ENCODE peak calls at places on chromosomes 1 and 21, in ten cellular contexts. H is T-helper 1 cell, Y is MG63, O is fibroblast of gingiva, G is ELF-1, L is NCI-H1105 treated with DMSO at 0.1 percent for 48 hours, V is NCI-H460, S is HuH-7, F is iPS DF 19.7, B is GM23338. T is an unnamed sample.

GRCh38 chr21:26148071-26148470 is 22.5 kb downstream of the APP start:
- DNase-seq in H (no peak), O (peak; percentile 10), B (peak; percentile 90), S (no peak), Y (no peak), L (no peak), F (no peak), G (peak; percentile 81), V (no peak), T (no peak)

GRCh38 chr1:63112155-63112914 is 210.0 kb upstream of the FOXD3 start:
- DNase-seq in Y (peak; percentile 28), B (no peak), H (no peak), V (no peak), G (peak; percentile 35), L (no peak), F (no peak), S (no peak), O (peak; percentile 68), T (no peak)

GRCh38 chr1:53061859-53062714 is at the start of gene PODN:
- DNase-seq in G (no peak), B (peak; percentile 59), F (no peak), L (no peak), V (no peak), O (no peak), S (peak; percentile 51), Y (no peak), H (no peak), T (no peak)

GRCh38 chr1:29628190-29628589 is 391.9 kb downstream of the PTPRU start:
- DNase-seq in L (no peak), S (no peak), G (no peak), F (no peak), H (no peak), V (no peak), O (no peak), Y (no peak), B (no peak), T (no peak)

GRCh38 chr1:155199792-155200191 is 7.9 kb downstream of the THBS3 start:
- DNase-seq in H (no peak), L (no peak), Y (no peak), B (no peak), G (no peak), F (no peak), O (no peak), S (no peak), V (no peak), T (no peak)

GRCh38 chr1:233341117-233341516 is 13.6 kb downstream of the MAP3K21 start:
- DNase-seq in G (no peak), B (no peak), Y (no peak), L (no peak), O (no peak), V (no peak), S (no peak), F (no peak), H (no peak), T (no peak)

GRCh38 chr1:78762113-78762512 is 112.5 kb downstream of the IFI44 start:
- DNase-seq in S (no peak), V (no peak), B (no peak), G (no peak), F (no peak), L (no peak), H (no peak), Y (no peak), O (no peak), T (no peak)

GRCh38 chr1:46529031-46529630 is 22.3 kb downstream of the KNCN start:
- DNase-seq in G (no peak), F (no peak), Y (no peak), L (no peak), O (no peak), S (no peak), H (no peak), V (no peak), B (no peak), T (no peak)

GRCh38 chr1:101071470-101071886 is 45.9 kb upstream of the DPH5 start:
- DNase-seq in F (no peak), H (no peak), B (no peak), O (peak; percentile 49), G (no peak), V (no peak), L (no peak), Y (no peak), S (peak; percentile 9), T (no peak)

GRCh38 chr1:107804134-107804533 is 160.8 kb downstream of the VAV3 start:
- DNase-seq in H (no peak), Y (no peak), O (no peak), S (no peak), V (no peak), G (no peak), L (no peak), B (no peak), F (no peak), T (no peak)

GRCh38 chr1:218674280-218674773 is 329.2 kb downstream of the TGFB2 start:
- DNase-seq in Y (no peak), S (peak; percentile 54), H (no peak), V (peak; percentile 69), L (no peak), O (peak; percentile 50), B (peak; percentile 85), G (peak; percentile 83), F (peak; percentile 60), T (peak; percentile 43)

GRCh38 chr1:110050602-110051261 is 16.3 kb downstream of the STRIP1 start:
- DNase-seq in L (no peak), Y (no peak), S (no peak), G (no peak), H (no peak), F (no peak), B (no peak), V (no peak), O (no peak), T (no peak)

GRCh38 chr1:9294440-9294773 is 1.7 kb downstream of the SPSB1 start:
- DNase-seq in G (no peak), O (peak; percentile 51), S (no peak), Y (peak; percentile 76), B (no peak), H (no peak), F (no peak), L (no peak), V (no peak), T (no peak)

GRCh38 chr1:38815903-38816627 is 43.5 kb downstream of the RRAGC start:
- DNase-seq in F (no peak), H (no peak), S (no peak), B (peak; percentile 53), V (no peak), L (peak; percentile 58), Y (no peak), G (peak; percentile 69), O (no peak), T (no peak)

GRCh38 chr1:229428256-229428655 is 5.6 kb downstream of the ACTA1 start:
- DNase-seq in S (no peak), H (no peak), Y (no peak), B (no peak), F (no peak), V (no peak), L (no peak), G (no peak), O (no peak), T (no peak)

GRCh38 chr21:15735409-15735808 is 5.6 kb downstream of the USP25 start:
- DNase-seq in B (no peak), S (no peak), V (no peak), G (no peak), Y (no peak), L (no peak), F (no peak), H (no peak), O (no peak), T (no peak)

GRCh38 chr1:244704107-244704506 is 51.2 kb downstream of the DESI2 start:
- DNase-seq in O (no peak), H (no peak), G (no peak), F (no peak), V (no peak), B (no peak), S (no peak), L (no peak), Y (no peak), T (no peak)

GRCh38 chr1:230878584-230878975 is 10.3 kb upstream of the C1orf198 start:
- DNase-seq in B (no peak), Y (peak; percentile 71), S (no peak), G (no peak), F (no peak), O (peak; percentile 99), V (no peak), H (no peak), L (no peak), T (no peak)

GRCh38 chr1:63643926-63644325 is 50.7 kb downstream of the PGM1 start:
- DNase-seq in H (no peak), V (no peak), F (no peak), O (no peak), Y (no peak), S (no peak), G (no peak), L (peak; percentile 98), B (no peak), T (no peak)

GRCh38 chr21:42596657-42597056 is 56.8 kb upstream of the PDE9A start:
- DNase-seq in Y (no peak), G (no peak), V (no peak), S (no peak), H (no peak), B (no peak), F (no peak), O (no peak), L (no peak), T (no peak)

GRCh38 chr1:2247760-2248126 is 19.6 kb downstream of the SKI start:
- DNase-seq in B (no peak), V (no peak), H (no peak), G (no peak), L (no peak), S (no peak), F (no peak), O (no peak), Y (no peak), T (no peak)

GRCh38 chr1:79006564-79006963 is at the start of gene ADGRL4:
- DNase-seq in F (peak; percentile 7), V (no peak), H (no peak), L (no peak), S (no peak), G (peak; percentile 54), Y (peak; percentile 45), B (peak; percentile 74), O (peak; percentile 40), T (peak; percentile 20)

GRCh38 chr1:171901245-171901644 is 59.9 kb downstream of the DNM3 start:
- DNase-seq in H (no peak), O (no peak), G (no peak), B (no peak), V (no peak), Y (no peak), L (no peak), S (no peak), F (no peak), T (no peak)

GRCh38 chr1:101166583-101167120 is 70.2 kb upstream of the S1PR1 start:
- DNase-seq in B (no peak), G (no peak), Y (no peak), V (no peak), S (no peak), O (no peak), H (no peak), F (no peak), L (no peak), T (no peak)

GRCh38 chr1:7747605-7748004 is 23.5 kb upstream of the VAMP3 start:
- DNase-seq in O (no peak), G (no peak), B (no peak), S (no peak), F (no peak), L (no peak), H (no peak), Y (no peak), V (no peak), T (no peak)

GRCh38 chr1:150829751-150830150 is 21.7 kb upstream of the CTSK start:
- DNase-seq in F (no peak), G (no peak), O (no peak), S (peak; percentile 15), B (peak; percentile 51), H (no peak), L (no peak), Y (no peak), V (no peak), T (no peak)

GRCh38 chr1:177432897-177433296 is 262.1 kb downstream of the BRINP2 start:
- DNase-seq in B (peak; percentile 47), L (no peak), G (no peak), O (no peak), Y (no peak), V (no peak), F (no peak), H (no peak), S (no peak), T (no peak)

GRCh38 chr1:145846191-145846590 is 761 bp downstream of the NUDT17 start:
- DNase-seq in V (peak; percentile 50), H (peak; percentile 10), S (peak; percentile 65), F (no peak), O (peak; percentile 20), L (peak; percentile 22), Y (peak; percentile 17), G (peak; percentile 47), B (peak; percentile 75), T (peak; percentile 22)